ENCODE peak calls at places on chromosomes 4 and X, in ten cellular contexts. I is heart left ventricle, Y is IMR-90, K is spleen, V is prostate gland, Q is body of pancreas, C is gastrocnemius medialis, D is H1, U is testis, B is A549. R is an unnamed sample.

GRCh38 chr4:181637186-181638105 is 605.8 kb upstream of the TENM3 start:
- DNase-seq in I (no peak), Y (peak), K (no peak), V (no peak), Q (no peak), C (peak), D (no peak), U (no peak), B (no peak), R (no peak)

GRCh38 chr4:90660672-90661071 is 533.5 kb downstream of the CCSER1 start:
- DNase-seq in I (no peak), Y (no peak), K (no peak), V (no peak), Q (no peak), C (no peak), D (no peak), U (no peak), B (no peak), R (no peak)

GRCh38 chrX:15242899-15243555 is 26.9 kb downstream of the ASB9 start:
- DNase-seq in I (no peak), Y (peak), K (no peak), V (peak), Q (peak), C (no peak), D (no peak), U (peak), B (peak), R (no peak)

GRCh38 chrX:74420194-74421035 is 878 bp upstream of the SLC16A2 start:
- DNase-seq in I (peak), Y (peak), K (peak), V (peak), Q (peak), C (peak), D (peak), U (peak), B (peak), R (no peak)

GRCh38 chrX:131366387-131366786 is 77.3 kb upstream of the IGSF1 start:
- DNase-seq in I (no peak), Y (no peak), K (no peak), V (no peak), Q (no peak), C (no peak), D (no peak), U (no peak), B (peak), R (no peak)

GRCh38 chr4:94995684-94996394 is 238.1 kb downstream of the BMPR1B start:
- DNase-seq in I (peak), Y (peak), K (no peak), V (peak), Q (peak), C (peak), D (peak), U (peak), B (peak), R (no peak)

GRCh38 chr4:174496631-174497442 is 25.5 kb downstream of the HPGD start:
- DNase-seq in I (no peak), Y (no peak), K (no peak), V (no peak), Q (no peak), C (no peak), D (no peak), U (no peak), B (peak), R (no peak)

GRCh38 chr4:68368566-68369473 is 18.9 kb upstream of the YTHDC1 start:
- DNase-seq in I (no peak), Y (peak), K (no peak), V (peak), Q (peak), C (no peak), D (no peak), U (no peak), B (peak), R (no peak)

GRCh38 chrX:554271-554670 is 76.3 kb upstream of the SHOX start:
- DNase-seq in I (no peak), Y (no peak), K (no peak), V (no peak), Q (no peak), C (no peak), D (no peak), U (no peak), B (no peak), R (peak)

GRCh38 chr4:184475096-184475461 is 729 bp upstream of the IRF2 start:
- DNase-seq in I (peak), Y (peak), K (peak), V (peak), Q (peak), C (peak), D (no peak), U (peak), B (peak), R (no peak)

GRCh38 chrX:107683124-107683895 is 55.0 kb downstream of the PRPS1 start:
- DNase-seq in I (no peak), Y (no peak), K (no peak), V (peak), Q (peak), C (peak), D (no peak), U (peak), B (no peak), R (no peak)

GRCh38 chrX:115531818-115532403 is 29.1 kb upstream of the PLS3 start:
- DNase-seq in I (no peak), Y (peak), K (no peak), V (no peak), Q (no peak), C (no peak), D (no peak), U (no peak), B (peak), R (no peak)

GRCh38 chr4:144611850-144612249 is 34.1 kb upstream of the HHIP start:
- DNase-seq in I (no peak), Y (peak), K (no peak), V (no peak), Q (peak), C (no peak), D (peak), U (no peak), B (peak), R (no peak)

GRCh38 chrX:21740329-21741274 is 17.3 kb downstream of the SMPX start:
- DNase-seq in I (peak), Y (no peak), K (no peak), V (peak), Q (peak), C (peak), D (no peak), U (no peak), B (no peak), R (no peak)

GRCh38 chrX:11666180-11666579 is 460 bp upstream of the ARHGAP6 start:
- DNase-seq in I (no peak), Y (no peak), K (no peak), V (no peak), Q (no peak), C (peak), D (no peak), U (no peak), B (no peak), R (no peak)

GRCh38 chr4:94852601-94853000 is 94.8 kb downstream of the BMPR1B start:
- DNase-seq in I (no peak), Y (no peak), K (no peak), V (no peak), Q (no peak), C (no peak), D (no peak), U (no peak), B (no peak), R (no peak)

GRCh38 chr4:23614284-23614892 is 275.5 kb downstream of the PPARGC1A start:
- DNase-seq in I (no peak), Y (peak), K (no peak), V (no peak), Q (peak), C (peak), D (peak), U (peak), B (peak), R (no peak)

GRCh38 chr4:71941001-71941400 is 90.8 kb upstream of the NPFFR2 start:
- DNase-seq in I (no peak), Y (peak), K (no peak), V (no peak), Q (peak), C (no peak), D (peak), U (peak), B (peak), R (no peak)

GRCh38 chrX:74195605-74196004 is 108.4 kb upstream of the ZCCHC13 start:
- DNase-seq in I (peak), Y (no peak), K (no peak), V (no peak), Q (no peak), C (no peak), D (no peak), U (no peak), B (no peak), R (no peak)

GRCh38 chr4:169239236-169239905 is 31.4 kb downstream of the SH3RF1 start:
- DNase-seq in I (no peak), Y (peak), K (no peak), V (no peak), Q (no peak), C (no peak), D (no peak), U (no peak), B (no peak), R (no peak)

GRCh38 chr4:134328741-134329140 is 127.2 kb upstream of the PABPC4L start:
- DNase-seq in I (no peak), Y (no peak), K (no peak), V (no peak), Q (no peak), C (no peak), D (no peak), U (no peak), B (no peak), R (no peak)

GRCh38 chrX:84933956-84934556 is 69.6 kb upstream of the APOOL start:
- DNase-seq in I (no peak), Y (no peak), K (no peak), V (no peak), Q (no peak), C (no peak), D (no peak), U (peak), B (no peak), R (no peak)

GRCh38 chr4:26780524-26780923 is 80.1 kb upstream of the STIM2 start:
- DNase-seq in I (no peak), Y (peak), K (no peak), V (peak), Q (no peak), C (no peak), D (no peak), U (no peak), B (no peak), R (no peak)

GRCh38 chr4:67712650-67713530 is 11.9 kb upstream of the UBA6 start:
- DNase-seq in I (no peak), Y (no peak), K (no peak), V (no peak), Q (no peak), C (no peak), D (no peak), U (no peak), B (no peak), R (no peak)

GRCh38 chr4:104128031-104128849 is 366.5 kb downstream of the CXXC4 start:
- DNase-seq in I (no peak), Y (no peak), K (no peak), V (no peak), Q (no peak), C (no peak), D (no peak), U (no peak), B (peak), R (no peak)

GRCh38 chr4:113806850-113807249 is 45.3 kb upstream of the CAMK2D start:
- DNase-seq in I (no peak), Y (no peak), K (no peak), V (no peak), Q (no peak), C (no peak), D (no peak), U (no peak), B (no peak), R (no peak)

GRCh38 chrX:46838974-46839480 is 2.2 kb downstream of the RP2 start:
- DNase-seq in I (no peak), Y (peak), K (no peak), V (no peak), Q (no peak), C (no peak), D (no peak), U (no peak), B (no peak), R (no peak)
- H3K4me3 ChIP-seq in I (no peak), Y (peak), K (no peak), V (no peak), Q (no peak), C (no peak), D (no peak), U (no peak), B (peak), R (no peak)

GRCh38 chr4:165967486-165967885 is 94.4 kb downstream of the TLL1 start:
- DNase-seq in I (no peak), Y (no peak), K (no peak), V (no peak), Q (no peak), C (no peak), D (no peak), U (no peak), B (no peak), R (no peak)
- TF ChIP-seq POLR2A in I (no peak), Y (no peak), K (no peak), V (no peak), Q (no peak), C (no peak), D (no peak), U (no peak), B (no peak), R (no peak)

DNA sequence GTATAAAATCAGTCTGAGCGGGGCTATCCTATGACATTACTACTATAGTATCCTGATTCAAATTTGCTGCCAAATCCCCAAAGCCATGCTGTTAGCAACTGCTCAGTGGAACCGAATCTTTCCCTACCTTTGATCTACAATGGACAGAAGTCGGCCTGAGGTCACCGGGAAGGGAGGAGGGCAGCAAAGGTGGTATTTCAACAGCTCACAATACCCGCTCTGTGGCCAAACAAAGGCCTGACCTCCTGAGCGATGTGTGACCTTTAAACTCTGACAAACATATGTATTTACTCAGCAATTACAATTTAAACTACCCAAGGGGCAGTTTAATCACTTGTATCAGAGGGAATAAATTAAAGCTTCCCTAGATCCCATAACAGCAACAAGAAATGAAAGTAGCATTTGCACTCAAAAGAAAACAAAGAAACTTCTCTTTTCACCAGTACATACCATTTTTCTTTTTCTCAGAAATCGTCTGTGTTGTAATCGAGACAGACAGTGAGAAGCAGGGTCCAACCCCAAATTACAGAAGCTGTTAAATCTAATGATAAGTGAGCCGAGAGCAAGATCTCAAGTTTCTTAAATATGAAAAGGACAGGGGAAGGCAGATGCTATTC is 11.6 kb upstream of the TMEM128 start:
- DNase-seq in I (no peak), Y (no peak), K (no peak), V (no peak), Q (no peak), C (no peak), D (no peak), U (no peak), B (no peak), R (no peak)
- H3K4me3 ChIP-seq in I (no peak), Y (no peak), K (no peak), V (no peak), Q (no peak), C (no peak), D (no peak), U (no peak), B (no peak), R (no peak)

GRCh38 chr4:1856920-1857699 is 1.2 kb upstream of the LETM1 start:
- DNase-seq in I (no peak), Y (no peak), K (no peak), V (no peak), Q (peak), C (no peak), D (no peak), U (peak), B (peak), R (no peak)

GRCh38 chr4:1854752-1855151 is 1.2 kb downstream of the LETM1 start:
- DNase-seq in I (no peak), Y (no peak), K (no peak), V (no peak), Q (no peak), C (no peak), D (no peak), U (no peak), B (no peak), R (no peak)

GRCh38 chr4:1855334-1856070 is 454 bp downstream of the LETM1 start:
- DNase-seq in I (peak), Y (no peak), K (no peak), V (no peak), Q (peak), C (no peak), D (no peak), U (peak), B (no peak), R (no peak)

GRCh38 chr4:1857931-1858330 is 2.0 kb upstream of the LETM1 start:
- DNase-seq in I (no peak), Y (no peak), K (no peak), V (no peak), Q (no peak), C (no peak), D (no peak), U (no peak), B (no peak), R (no peak)

GRCh38 chr4:1856071-1856919 is at the start of gene LETM1:
- DNase-seq in I (peak), Y (peak), K (peak), V (peak), Q (peak), C (peak), D (peak), U (peak), B (peak), R (no peak)
- TF ChIP-seq POLR2A in I (no peak), Y (peak), K (peak), V (peak), Q (peak), C (peak), D (peak), U (peak), B (peak), R (no peak)

DNA sequence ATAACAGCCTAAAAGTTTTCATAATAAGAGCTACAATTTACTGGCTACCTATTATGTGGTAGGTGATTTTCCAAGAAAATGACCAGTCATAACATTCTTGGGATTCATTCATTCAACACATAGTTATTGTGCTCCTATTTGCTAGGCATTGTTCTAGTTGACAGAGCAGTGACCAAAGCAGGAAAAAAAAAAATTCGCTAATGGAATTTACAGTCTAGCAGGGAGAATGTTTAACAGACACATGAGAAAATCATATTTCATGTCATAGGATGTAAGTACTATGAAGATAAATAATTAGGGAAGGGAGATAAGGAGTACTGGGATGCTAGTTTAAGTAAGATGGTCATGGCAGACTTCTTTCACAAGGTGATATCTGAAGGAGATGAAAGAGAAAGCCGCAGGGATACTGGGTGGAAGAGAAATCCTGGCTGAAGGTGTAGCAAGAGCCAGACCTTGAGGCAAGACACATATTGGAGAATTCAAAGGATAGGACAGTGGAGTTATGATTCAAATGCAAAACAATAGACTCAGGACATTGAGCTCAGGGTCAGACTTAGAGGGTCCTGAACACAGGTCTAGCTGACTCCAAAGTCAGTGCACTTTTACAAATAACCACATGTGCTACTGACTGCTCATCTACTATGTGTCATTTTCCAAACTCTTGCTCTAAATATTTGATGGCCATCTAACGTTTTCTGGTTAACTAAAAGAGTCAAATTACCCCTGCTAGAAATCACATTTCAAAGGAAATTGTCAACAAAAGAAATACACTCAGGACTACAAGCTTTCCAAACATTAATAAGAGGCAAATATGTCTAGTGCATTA is 20.4 kb downstream of the SPCS3 start:
- DNase-seq in I (no peak), Y (no peak), K (no peak), V (no peak), Q (no peak), C (no peak), D (no peak), U (no peak), B (no peak), R (no peak)
- H3K4me3 ChIP-seq in I (no peak), Y (no peak), K (no peak), V (no peak), Q (no peak), C (peak), D (no peak), U (no peak), B (no peak), R (no peak)

GRCh38 chrX:19682712-19683331 is 167.5 kb upstream of the MAP3K15 start:
- DNase-seq in I (peak), Y (peak), K (peak), V (peak), Q (peak), C (peak), D (no peak), U (peak), B (peak), R (no peak)
- TF ChIP-seq POLR2A in I (no peak), Y (peak), K (no peak), V (no peak), Q (no peak), C (no peak), D (no peak), U (no peak), B (no peak), R (no peak)

DNA sequence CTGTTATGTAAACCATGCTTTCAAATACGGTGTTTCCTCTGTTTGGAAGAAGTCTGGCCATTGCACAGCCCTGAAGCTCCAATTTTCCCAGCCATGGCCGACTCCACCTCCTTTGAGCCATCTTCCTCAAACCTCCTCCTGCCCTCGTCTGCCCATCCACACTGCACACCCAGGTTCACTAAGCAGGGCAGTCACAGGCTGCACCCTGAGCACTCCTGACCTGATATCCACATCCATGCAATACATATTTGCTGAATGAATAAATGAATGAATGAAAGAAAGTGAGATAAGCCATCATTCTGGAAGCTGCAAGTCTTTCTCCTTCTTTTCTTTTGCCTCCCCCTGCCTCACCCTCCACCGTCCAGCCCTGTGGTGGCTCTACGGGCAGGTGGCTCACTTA is 22.2 kb downstream of the XG start:
- DNase-seq in I (no peak), Y (no peak), K (no peak), V (no peak), Q (no peak), C (no peak), D (no peak), U (no peak), B (no peak), R (no peak)
- H3K4me3 ChIP-seq in I (no peak), Y (no peak), K (no peak), V (no peak), Q (no peak), C (no peak), D (no peak), U (no peak), B (no peak), R (no peak)

GRCh38 chr4:121873604-121874003 is 3.3 kb upstream of the BBS7 start:
- DNase-seq in I (no peak), Y (no peak), K (no peak), V (no peak), Q (no peak), C (no peak), D (no peak), U (no peak), B (no peak), R (no peak)

GRCh38 chr4:121875663-121876062 is 5.4 kb upstream of the BBS7 start:
- DNase-seq in I (no peak), Y (no peak), K (no peak), V (no peak), Q (no peak), C (no peak), D (no peak), U (no peak), B (no peak), R (no peak)

GRCh38 chr4:121876070-121876469 is 5.8 kb upstream of the BBS7 start:
- DNase-seq in I (no peak), Y (no peak), K (no peak), V (no peak), Q (no peak), C (no peak), D (no peak), U (no peak), B (no peak), R (no peak)

GRCh38 chr4:121869841-121870822 is at the start of gene BBS7:
- DNase-seq in I (peak), Y (peak), K (peak), V (peak), Q (peak), C (peak), D (peak), U (peak), B (peak), R (peak)
- TF ChIP-seq POLR2A in I (no peak), Y (peak), K (peak), V (peak), Q (peak), C (no peak), D (peak), U (no peak), B (peak), R (no peak)

GRCh38 chr4:73437558-73437956 is 1.5 kb downstream of the AFP start:
- DNase-seq in I (no peak), Y (no peak), K (no peak), V (no peak), Q (no peak), C (no peak), D (no peak), U (no peak), B (no peak), R (no peak)
- H3K4me3 ChIP-seq in I (no peak), Y (no peak), K (no peak), V (no peak), Q (no peak), C (no peak), D (no peak), U (no peak), B (no peak), R (no peak)

R was measured in vagina.